ENCODE peak calls at places on chromosome 15, in four cellular contexts. M is PC-3, V is GM23248, H is SK-N-SH. U is an unnamed sample. For H3F3A, the result is how much of the 10 kb centered on the place peaks cover.

GRCh38 chr15:41801850-41802455 is 25.9 kb upstream of the JMJD7 start:
- DNase-seq in V (peak), M (peak), H (no peak), U (no peak)

GRCh38 chr15:28990390-28990789 is 104.6 kb downstream of the APBA2 start:
- DNase-seq in M (no peak), V (no peak), H (peak), U (no peak)

GRCh38 chr15:88537591-88538317 is 8.7 kb downstream of the DET1 start:
- DNase-seq in M (no peak), H (no peak), V (no peak), U (no peak)

GRCh38 chr15:90762109-90762508 is 45.0 kb downstream of the BLM start:
- DNase-seq in H (no peak), M (no peak), V (peak), U (no peak)

GRCh38 chr15:33629647-33630046 is 318.9 kb downstream of the RYR3 start:
- DNase-seq in V (no peak), H (no peak), M (no peak), U (no peak)

GRCh38 chr15:75928680-75929608 is 25.3 kb downstream of the FBXO22 start:
- DNase-seq in V (peak), H (peak), M (peak), U (no peak)

GRCh38 chr15:83570756-83571155 is 83.2 kb upstream of the ADAMTSL3 start:
- DNase-seq in H (no peak), V (no peak), M (no peak), U (no peak)

GRCh38 chr15:54082836-54083492 is 104.7 kb downstream of the UNC13C start:
- DNase-seq in V (peak), H (peak), M (peak), U (no peak)

GRCh38 chr15:80567721-80568157 is 127.4 kb upstream of the ABHD17C start:
- DNase-seq in M (peak), V (peak), H (peak), U (peak)

GRCh38 chr15:58066042-58066867 is 744 bp upstream of the ALDH1A2 start:
- DNase-seq in V (peak), M (peak), H (peak), U (no peak)

GRCh38 chr15:42012937-42013482 is 7.8 kb downstream of the PLA2G4E start:
- DNase-seq in M (no peak), H (no peak), V (no peak), U (no peak)

GRCh38 chr15:22262613-22263020 is 182.3 kb downstream of the OR4M2 start:
- DNase-seq in M (no peak), H (no peak), V (no peak), U (no peak)

GRCh38 chr15:67981848-67982247 is 72.3 kb upstream of the PIAS1 start:
- DNase-seq in H (no peak), V (no peak), M (no peak), U (no peak)
- H3F3A ChIP-seq in H (under half), V (under half), M (under half), U (under half)

GRCh38 chr15:93080451-93080850 is 8.6 kb downstream of the RGMA start:
- DNase-seq in M (no peak), V (no peak), H (no peak), U (no peak)

GRCh38 chr15:93074596-93074995 is 14.4 kb downstream of the RGMA start:
- DNase-seq in V (no peak), H (no peak), M (no peak), U (no peak)

GRCh38 chr15:93076217-93076616 is 12.8 kb downstream of the RGMA start:
- DNase-seq in M (no peak), H (no peak), V (no peak), U (no peak)

GRCh38 chr15:93073465-93073952 is 15.5 kb downstream of the RGMA start:
- DNase-seq in H (no peak), M (no peak), V (no peak), U (peak)

DNA sequence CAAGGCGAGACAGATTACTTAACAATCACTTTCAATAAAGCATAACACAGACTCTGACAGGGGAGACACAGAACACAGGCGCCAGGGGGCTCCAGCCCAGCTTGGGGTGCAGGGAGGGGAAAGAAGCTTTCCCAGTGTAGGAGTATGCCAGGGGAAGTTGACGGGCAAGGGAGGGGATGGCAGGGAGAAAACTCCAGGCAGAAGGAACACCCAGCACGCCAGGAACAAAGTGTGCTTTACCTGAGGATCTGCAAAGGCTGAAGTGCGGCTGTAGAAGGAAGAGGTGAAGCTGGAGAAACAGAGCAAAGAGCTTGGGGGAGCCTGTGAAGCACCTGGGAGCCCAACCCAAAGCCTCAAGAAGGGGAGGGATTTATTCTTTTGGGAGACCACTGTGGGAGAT is 12.1 kb downstream of the RGMA start:
- DNase-seq in V (no peak), M (no peak), H (no peak), U (no peak)
- H3F3A ChIP-seq in V (under half), M (under half), H (under half), U (under half)

DNA sequence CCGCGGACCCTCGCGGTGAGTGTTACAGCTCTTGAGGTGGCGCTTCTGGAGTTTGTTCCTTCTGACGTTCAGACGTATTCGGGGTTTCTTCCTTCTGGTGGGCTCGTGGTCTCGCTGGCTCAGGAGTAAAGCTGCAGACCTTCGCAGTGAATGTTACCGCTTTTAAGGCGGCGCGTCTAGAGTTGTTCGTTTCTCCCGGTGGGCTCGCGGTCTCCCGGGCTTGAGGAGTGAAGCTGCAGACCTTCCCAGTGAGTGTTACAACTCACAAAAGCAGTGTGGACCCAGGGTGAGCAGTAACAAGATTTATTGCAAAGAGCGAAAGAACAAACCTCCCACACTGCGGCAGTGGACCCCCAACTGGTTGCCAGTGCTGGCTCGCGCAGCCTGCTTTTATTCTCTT is 177.1 kb downstream of the UACA start:
- DNase-seq in V (no peak), H (no peak), M (no peak), U (no peak)
- H3F3A ChIP-seq in V (under half), H (under half), M (under half), U (under half)

GRCh38 chr15:40065166-40065565 is 26.2 kb upstream of the SRP14 start:
- DNase-seq in H (no peak), M (no peak), V (no peak), U (no peak)
- H3F3A ChIP-seq in H (under half), M (under half), V (under half), U (under half)

GRCh38 chr15:59344311-59344710 is 28.4 kb downstream of the MYO1E start:
- DNase-seq in M (no peak), V (no peak), H (no peak), U (no peak)

GRCh38 chr15:59335197-59335786 is 37.4 kb downstream of the MYO1E start:
- DNase-seq in M (no peak), V (peak), H (no peak), U (no peak)

GRCh38 chr15:59340325-59340724 is 32.3 kb downstream of the MYO1E start:
- DNase-seq in V (no peak), M (no peak), H (no peak), U (no peak)

GRCh38 chr15:59338414-59338813 is 34.3 kb downstream of the MYO1E start:
- DNase-seq in M (no peak), H (no peak), V (no peak), U (no peak)

GRCh38 chr15:59339252-59339672 is 33.4 kb downstream of the MYO1E start:
- DNase-seq in V (peak), H (no peak), M (no peak), U (no peak)
- H3F3A ChIP-seq in V (under half), H (under half), M (under half), U (under half)

GRCh38 chr15:74541494-74542191 is 623 bp downstream of the ARID3B start:
- DNase-seq in H (peak), M (peak), V (peak), U (no peak)
- H3F3A ChIP-seq in H (under half), M (under half), V (under half), U (under half)

GRCh38 chr15:68188647-68189046 is 16.5 kb downstream of the CALML4 start:
- DNase-seq in M (no peak), V (no peak), H (no peak), U (no peak)

GRCh38 chr15:68187559-68187958 is 17.6 kb downstream of the CALML4 start:
- DNase-seq in M (no peak), H (peak), V (peak), U (no peak)

GRCh38 chr15:68192117-68192516 is 13.0 kb downstream of the CALML4 start:
- DNase-seq in V (no peak), M (no peak), H (no peak), U (no peak)

GRCh38 chr15:68191555-68191954 is 13.6 kb downstream of the CALML4 start:
- DNase-seq in M (no peak), H (no peak), V (no peak), U (no peak)

GRCh38 chr15:68190048-68190447 is 15.1 kb downstream of the CALML4 start:
- DNase-seq in H (no peak), M (no peak), V (no peak), U (no peak)
- H3F3A ChIP-seq in H (under half), M (under half), V (under half), U (under half)

GRCh38 chr15:40045572-40046217 is 6.7 kb upstream of the SRP14 start:
- DNase-seq in H (no peak), M (no peak), V (no peak), U (no peak)

GRCh38 chr15:40049076-40049475 is 10.1 kb upstream of the SRP14 start:
- DNase-seq in H (no peak), V (no peak), M (no peak), U (no peak)

GRCh38 chr15:40048155-40048792 is 9.3 kb upstream of the SRP14 start:
- DNase-seq in H (no peak), M (no peak), V (no peak), U (no peak)

GRCh38 chr15:40046721-40047412 is 7.9 kb upstream of the SRP14 start:
- DNase-seq in M (peak), H (no peak), V (peak), U (peak)

GRCh38 chr15:40047413-40048154 is 8.6 kb upstream of the SRP14 start:
- DNase-seq in V (peak), M (peak), H (no peak), U (peak)
- H3F3A ChIP-seq in V (under half), M (under half), H (under half), U (under half)

U was measured in PC-9.